ENCODE peak calls at places on chromosome 19, in four cellular contexts. One of them, this sample, is unnamed.

GRCh38 chr19:3467437-3468198 is 12.7 kb downstream of the SMIM24 start:
- DNase-seq in GM04503: no peak
- DNase-seq in T-helper 1 cell: no peak
- DNase-seq in cardiac muscle cell: no peak
- DNase-seq in this sample: no peak

GRCh38 chr19:456547-457110 is 4.2 kb downstream of the SHC2 start:
- DNase-seq in T-helper 1 cell: no peak
- DNase-seq in GM04503: no peak
- DNase-seq in cardiac muscle cell: no peak
- DNase-seq in this sample: no peak

GRCh38 chr19:29687244-29687896 is 22.1 kb downstream of the PLEKHF1 start:
- DNase-seq in cardiac muscle cell: no peak
- DNase-seq in T-helper 1 cell: no peak
- DNase-seq in GM04503: peak
- DNase-seq in this sample: peak

GRCh38 chr19:27775395-27775794 is 1437.6 kb downstream of the UQCRFS1 start:
- DNase-seq in cardiac muscle cell: no peak
- DNase-seq in T-helper 1 cell: no peak
- DNase-seq in GM04503: no peak
- DNase-seq in this sample: peak

GRCh38 chr19:50190439-50190891 is 13.0 kb upstream of the MYH14 start:
- DNase-seq in cardiac muscle cell: no peak
- DNase-seq in T-helper 1 cell: no peak
- DNase-seq in GM04503: no peak
- DNase-seq in this sample: no peak

GRCh38 chr19:39390759-39391592 is at the start of the genes MED29 and PAF1:
- DNase-seq in GM04503: peak
- DNase-seq in cardiac muscle cell: peak
- DNase-seq in T-helper 1 cell: peak
- DNase-seq in this sample: peak

GRCh38 chr19:30112171-30112570 is 170.1 kb downstream of the URI1 start:
- DNase-seq in T-helper 1 cell: no peak
- DNase-seq in GM04503: no peak
- DNase-seq in cardiac muscle cell: no peak
- DNase-seq in this sample: no peak

GRCh38 chr19:51258165-51258564 is 7.3 kb downstream of the SIGLECL1 start:
- DNase-seq in cardiac muscle cell: no peak
- DNase-seq in GM04503: no peak
- DNase-seq in T-helper 1 cell: no peak
- DNase-seq in this sample: no peak

GRCh38 chr19:29942404-29943261 is 594 bp downstream of the URI1 start:
- DNase-seq in cardiac muscle cell: peak
- DNase-seq in GM04503: no peak
- DNase-seq in T-helper 1 cell: peak
- DNase-seq in this sample: peak

GRCh38 chr19:56727731-56728130 is 56.2 kb upstream of the ZNF835 start:
- DNase-seq in GM04503: no peak
- DNase-seq in T-helper 1 cell: no peak
- DNase-seq in cardiac muscle cell: no peak
- DNase-seq in this sample: no peak

GRCh38 chr19:10289167-10289835 is 451 bp upstream of the ICAM5 start:
- DNase-seq in GM04503: no peak
- DNase-seq in T-helper 1 cell: peak
- DNase-seq in cardiac muscle cell: peak
- DNase-seq in this sample: peak